ENCODE peak calls at places on chromosomes 4 and X, in five cellular contexts. Z, X, G, O and D are unnamed samples.

GRCh38 chrX:19840899-19841648 is 46.3 kb downstream of the SH3KBP1 start:
- DNase-seq in Z (no peak), X (peak), G (peak), O (peak), D (no peak)

GRCh38 chr4:69875986-69876542 is 16.1 kb upstream of the SULT1E1 start:
- DNase-seq in Z (no peak), X (no peak), G (no peak), O (no peak), D (no peak)

GRCh38 chr4:56575820-56576429 is 70.3 kb downstream of the ARL9 start:
- DNase-seq in Z (peak), X (no peak), G (no peak), O (no peak), D (peak)

GRCh38 chr4:8132947-8133705 is 25.5 kb downstream of the ABLIM2 start:
- DNase-seq in Z (no peak), X (no peak), G (no peak), O (no peak), D (no peak)

GRCh38 chrX:68725966-68726365 is 78.5 kb downstream of the STARD8 start:
- DNase-seq in Z (no peak), X (no peak), G (no peak), O (no peak), D (no peak)

GRCh38 chrX:40449956-40450701 is 130.6 kb upstream of the ATP6AP2 start:
- DNase-seq in Z (no peak), X (no peak), G (no peak), O (no peak), D (no peak)

GRCh38 chrX:118153270-118153669 is 36.7 kb upstream of the KLHL13 start:
- DNase-seq in Z (no peak), X (no peak), G (no peak), O (no peak), D (no peak)

GRCh38 chr4:157984285-157984911 is 188.4 kb downstream of the GASK1B start:
- DNase-seq in Z (no peak), X (no peak), G (no peak), O (no peak), D (no peak)